ENCODE peak calls at places on chromosome 9, in five cellular contexts. L is NCI-H524, Y is foreskin fibroblast, M is anterior cingulate cortex, E is progenitor cell of endocrine pancreas. P is an unnamed sample.

GRCh38 chr9:103789686-103790085 is 304.4 kb upstream of the SMC2 start:
- DNase-seq in Y (no peak), L (peak), E (no peak), M (no peak), P (no peak)

GRCh38 chr9:136192289-136193126 is 12.4 kb downstream of the LHX3 start:
- DNase-seq in L (peak), M (no peak), E (no peak), Y (no peak), P (no peak)

GRCh38 chr9:9791621-9792020 is 821.2 kb downstream of the PTPRD start:
- DNase-seq in Y (no peak), L (peak), M (no peak), E (no peak), P (no peak)

GRCh38 chr9:81814794-81815464 is 113.3 kb upstream of the SPATA31D4 start:
- DNase-seq in L (no peak), Y (no peak), E (no peak), M (no peak), P (no peak)

GRCh38 chr9:87148391-87149237 is 201.3 kb upstream of the GAS1 start:
- DNase-seq in L (no peak), Y (peak), E (peak), M (peak), P (no peak)

GRCh38 chr9:16704489-16705111 is 165.9 kb downstream of the BNC2 start:
- DNase-seq in Y (peak), M (no peak), L (no peak), E (no peak), P (no peak)

GRCh38 chr9:8514760-8515159 is 715.2 kb upstream of the DMAC1 start:
- DNase-seq in M (no peak), Y (no peak), L (peak), E (no peak), P (no peak)

GRCh38 chr9:77453857-77454647 is 194.1 kb downstream of the GNA14 start:
- DNase-seq in M (no peak), E (no peak), Y (no peak), L (no peak), P (no peak)

GRCh38 chr9:89743576-89744254 is 138.9 kb downstream of the GADD45G start:
- DNase-seq in L (no peak), E (no peak), M (no peak), Y (no peak), P (no peak)

GRCh38 chr9:113143432-113144227 is 7.2 kb upstream of the SLC31A2 start:
- DNase-seq in L (no peak), M (no peak), E (no peak), Y (no peak), P (no peak)

GRCh38 chr9:69554945-69555344 is 117.2 kb downstream of the APBA1 start:
- DNase-seq in E (no peak), L (no peak), M (no peak), Y (peak), P (no peak)

GRCh38 chr9:8816361-8816760 is 1016.8 kb upstream of the DMAC1 start:
- DNase-seq in Y (no peak), L (peak), E (no peak), M (no peak), P (no peak)

GRCh38 chr9:136564379-136564988 is 18.6 kb upstream of the NOTCH1 start:
- DNase-seq in L (no peak), Y (peak), E (no peak), M (no peak), P (no peak)

GRCh38 chr9:75633658-75634057 is 256.8 kb upstream of the PCSK5 start:
- DNase-seq in Y (no peak), L (no peak), E (no peak), M (no peak), P (no peak)

GRCh38 chr9:114290561-114290986 is 32.3 kb upstream of the ORM1 start:
- DNase-seq in Y (no peak), L (peak), E (no peak), M (no peak), P (no peak)

GRCh38 chr9:589723-590122 is 251.8 kb upstream of the DMRT1 start:
- DNase-seq in M (no peak), L (no peak), Y (no peak), E (no peak), P (no peak)

GRCh38 chr9:23117621-23118020 is 671.0 kb downstream of the DMRTA1 start:
- DNase-seq in Y (no peak), M (no peak), E (no peak), L (no peak), P (no peak)

GRCh38 chr9:84846501-84847323 is 177.2 kb downstream of the NTRK2 start:
- DNase-seq in Y (no peak), M (peak), E (no peak), L (no peak), P (no peak)

GRCh38 chr9:87336407-87336806 is 161.3 kb upstream of the DAPK1 start:
- DNase-seq in M (no peak), E (no peak), Y (no peak), L (peak), P (no peak)

GRCh38 chr9:100884518-100884917 is 144.0 kb upstream of the PLPPR1 start:
- DNase-seq in L (peak), Y (no peak), M (peak), E (no peak), P (no peak)

GRCh38 chr9:33676746-33677505 is 118.4 kb upstream of the PRSS3 start:
- DNase-seq in L (peak), M (peak), Y (peak), E (peak), P (no peak)

GRCh38 chr9:85263288-85263687 is 478.5 kb downstream of the AGTPBP1 start:
- DNase-seq in Y (no peak), M (no peak), E (no peak), L (no peak), P (no peak)

GRCh38 chr9:119959846-119960545 is 590.8 kb upstream of the BRINP1 start:
- DNase-seq in Y (no peak), E (no peak), L (no peak), M (no peak), P (no peak)

GRCh38 chr9:95515272-95516113 is 1.3 kb downstream of the PTCH1 start:
- DNase-seq in E (peak), Y (no peak), M (no peak), L (peak), P (no peak)

GRCh38 chr9:137744632-137745183 is 125.9 kb downstream of the EHMT1 start:
- DNase-seq in L (no peak), E (no peak), M (no peak), Y (no peak), P (no peak)

GRCh38 chr9:121947683-121948300 is 145.3 kb downstream of the TTLL11 start:
- DNase-seq in Y (no peak), M (no peak), L (no peak), E (no peak), P (no peak)

GRCh38 chr9:77221431-77221830 is 44.1 kb downstream of the VPS13A start:
- DNase-seq in L (no peak), M (no peak), E (no peak), Y (no peak), P (no peak)

GRCh38 chr9:87862536-87863268 is 20.0 kb upstream of the SPATA31E1 start:
- DNase-seq in E (no peak), L (no peak), M (no peak), Y (peak), P (no peak)

GRCh38 chr9:116524778-116525470 is 162.2 kb upstream of the TRIM32 start:
- DNase-seq in L (no peak), Y (no peak), E (no peak), M (no peak), P (no peak)

GRCh38 chr9:4674783-4675182 is 4.6 kb upstream of the CDC37L1 start:
- DNase-seq in M (no peak), E (no peak), Y (peak), L (no peak), P (no peak)

GRCh38 chr9:123291736-123292135 is 23.4 kb upstream of the STRBP start:
- DNase-seq in E (no peak), M (no peak), Y (no peak), L (no peak), P (no peak)

GRCh38 chr9:100584951-100585350 is 7.1 kb downstream of the CAVIN4 start:
- DNase-seq in E (no peak), M (no peak), L (no peak), Y (no peak), P (no peak)

GRCh38 chr9:34653131-34653530 is 1.1 kb downstream of the IL11RA start:
- DNase-seq in E (no peak), Y (peak), L (no peak), M (no peak), P (no peak)

GRCh38 chr9:93672622-93673270 is 96.4 kb downstream of the PHF2 start:
- DNase-seq in E (peak), L (no peak), M (no peak), Y (no peak), P (no peak)

GRCh38 chr9:13141629-13142028 is 137.9 kb downstream of the MPDZ start:
- DNase-seq in E (no peak), Y (no peak), M (no peak), L (no peak), P (no peak)

P was measured in esophagus squamous epithelium.